ENCODE peak calls at places on chromosomes 3 and 15, in nine cellular contexts. F is Right ventricle myocardium superior, R is T follicular helper cell, H is COR-L47, C is RWPE1, A is aorta, D is substantia nigra, Z is T-helper 1 cell, J is HT-29. L is an unnamed sample.

GRCh38 chr3:46400000-46400734 is 6.7 kb downstream of the CCR5AS start:
- DNase-seq in A (no peak), R (no peak), H (no peak), D (no peak), Z (no peak), C (no peak), F (no peak), J (no peak), L (no peak)

GRCh38 chr15:101124731-101125558 is 126.9 kb downstream of the CHSY1 start:
- DNase-seq in Z (no peak), D (no peak), H (no peak), C (no peak), R (no peak), A (no peak), F (no peak), J (no peak), L (no peak)

GRCh38 chr15:91302588-91303439 is 202.8 kb downstream of the SV2B start:
- DNase-seq in Z (no peak), H (peak; percentile 66), R (no peak), A (no peak), J (peak; percentile 71), D (peak; percentile 5), F (no peak), C (peak; percentile 78), L (peak; percentile 86)

GRCh38 chr3:72617420-72618024 is 230.7 kb downstream of the SHQ1 start:
- DNase-seq in F (no peak), C (no peak), Z (no peak), R (no peak), D (no peak), J (no peak), H (no peak), A (no peak), L (no peak)

GRCh38 chr15:75929799-75930565 is 26.3 kb downstream of the FBXO22 start:
- DNase-seq in F (no peak), R (no peak), D (no peak), A (no peak), J (no peak), Z (no peak), C (no peak), H (peak; percentile 53), L (peak; percentile 70)

GRCh38 chr3:42518800-42519567 is 16.5 kb downstream of the VIPR1 start:
- DNase-seq in A (no peak), H (no peak), F (peak; percentile 58), R (no peak), C (no peak), J (no peak), D (no peak), Z (no peak), L (peak; percentile 5)

GRCh38 chr3:172550347-172550943 is 27.2 kb upstream of the TNFSF10 start:
- DNase-seq in F (no peak), H (no peak), Z (no peak), D (no peak), C (peak; percentile 84), R (no peak), A (no peak), J (peak; percentile 82), L (no peak)

GRCh38 chr3:72738752-72739520 is 109.3 kb downstream of the SHQ1 start:
- DNase-seq in Z (peak; percentile 61), R (peak; percentile 66), D (no peak), F (peak; percentile 55), C (peak; percentile 57), A (peak; percentile 81), J (no peak), H (no peak), L (peak; percentile 91)

GRCh38 chr3:34856577-34856976 is 782.7 kb upstream of the ARPP21 start:
- DNase-seq in H (no peak), R (no peak), D (no peak), J (no peak), A (no peak), Z (no peak), C (no peak), F (no peak), L (no peak)

GRCh38 chr3:124722589-124722988 is 7.7 kb upstream of the UMPS start:
- DNase-seq in J (no peak), D (no peak), A (no peak), F (no peak), H (no peak), Z (no peak), C (no peak), R (no peak), L (no peak)

GRCh38 chr15:70035051-70035718 is 62.5 kb downstream of the TLE3 start:
- DNase-seq in H (no peak), D (no peak), C (no peak), Z (no peak), F (no peak), R (no peak), J (no peak), A (no peak), L (no peak)

GRCh38 chr15:38598749-38599148 is 34.1 kb upstream of the RASGRP1 start:
- DNase-seq in A (no peak), Z (no peak), C (no peak), J (no peak), D (no peak), H (no peak), R (no peak), F (no peak), L (no peak)

GRCh38 chr3:86416334-86416733 is 574.6 kb downstream of the VGLL3 start:
- DNase-seq in F (no peak), H (no peak), R (no peak), Z (no peak), A (no peak), D (no peak), J (no peak), C (peak; percentile 13), L (no peak)

GRCh38 chr3:124999317-124999716 is 56.5 kb downstream of the HEG1 start:
- DNase-seq in C (no peak), F (no peak), J (no peak), A (no peak), H (no peak), R (no peak), Z (no peak), D (no peak), L (no peak)

GRCh38 chr3:143429628-143430514 is 310.3 kb downstream of the CHST2 start:
- DNase-seq in Z (no peak), J (no peak), H (no peak), A (no peak), D (no peak), C (no peak), F (no peak), R (no peak), L (no peak)

GRCh38 chr3:38454884-38455638 is 1.4 kb downstream of the ACVR2B start:
- DNase-seq in Z (no peak), H (peak; percentile 52), D (peak; percentile 45), F (peak; percentile 86), J (peak; percentile 65), A (peak; percentile 92), R (no peak), C (peak; percentile 70), L (peak; percentile 88)

GRCh38 chr3:159059395-159059794 is 257.5 kb downstream of the MFSD1 start:
- DNase-seq in C (no peak), H (no peak), Z (no peak), F (no peak), A (no peak), R (no peak), D (no peak), J (peak; percentile 6), L (no peak)

GRCh38 chr15:74869726-74870407 is 3.3 kb downstream of the SCAMP2 start:
- DNase-seq in J (no peak), A (no peak), F (peak; percentile 84), H (no peak), Z (no peak), C (no peak), D (peak; percentile 30), R (no peak), L (no peak)

GRCh38 chr15:83747050-83747717 is 93.3 kb downstream of the ADAMTSL3 start:
- DNase-seq in R (no peak), F (no peak), H (no peak), D (peak; percentile 5), J (peak; percentile 64), A (no peak), C (peak; percentile 55), Z (no peak), L (no peak)

L was measured in NCI-H69.